ENCODE peak calls at places on chromosome 18, in ten cellular contexts. O, S, F, V, T, E, M, B, G and C are unnamed samples.

GRCh38 chr18:57428221-57429150 is 6.7 kb upstream of the ONECUT2 start:
- DNase-seq in O (no peak), S (no peak), F (no peak), V (no peak), T (no peak), E (no peak), M (no peak), B (no peak), G (no peak), C (no peak)

GRCh38 chr18:46657115-46657955 is at the start of gene LOXHD1:
- DNase-seq in O (no peak), S (no peak), F (no peak), V (no peak), T (no peak), E (no peak), M (no peak), B (no peak), G (no peak), C (no peak)

GRCh38 chr18:23069481-23069880 is 65.8 kb upstream of the CABLES1 start:
- DNase-seq in O (no peak), S (no peak), F (no peak), V (no peak), T (no peak), E (no peak), M (no peak), B (no peak), G (no peak), C (no peak)

GRCh38 chr18:72541871-72542690 is 2.1 kb downstream of the CBLN2 start:
- DNase-seq in O (no peak), S (no peak), F (no peak), V (no peak), T (no peak), E (no peak), M (no peak), B (no peak), G (no peak), C (no peak)

GRCh38 chr18:29147944-29148343 is 971.0 kb upstream of the CDH2 start:
- DNase-seq in O (peak), S (no peak), F (no peak), V (no peak), T (no peak), E (no peak), M (no peak), B (no peak), G (peak), C (no peak)

GRCh38 chr18:22136395-22136794 is 33.0 kb upstream of the GATA6 start:
- DNase-seq in O (peak), S (no peak), F (no peak), V (no peak), T (no peak), E (no peak), M (no peak), B (no peak), G (peak), C (no peak)

GRCh38 chr18:23049698-23050373 is 85.4 kb upstream of the CABLES1 start:
- DNase-seq in O (no peak), S (no peak), F (no peak), V (no peak), T (no peak), E (no peak), M (no peak), B (no peak), G (no peak), C (no peak)

GRCh38 chr18:8562914-8563313 is 46.3 kb upstream of the RAB12 start:
- DNase-seq in O (no peak), S (no peak), F (no peak), V (no peak), T (no peak), E (no peak), M (no peak), B (peak), G (no peak), C (no peak)

GRCh38 chr18:37420315-37420880 is 145.2 kb downstream of the CELF4 start:
- DNase-seq in O (no peak), S (no peak), F (no peak), V (no peak), T (no peak), E (no peak), M (no peak), B (no peak), G (no peak), C (no peak)

GRCh38 chr18:36464126-36464651 is 166.7 kb downstream of the FHOD3 start:
- DNase-seq in O (no peak), S (no peak), F (no peak), V (no peak), T (no peak), E (no peak), M (no peak), B (no peak), G (no peak), C (no peak)

GRCh38 chr18:75086494-75087034 is 122.4 kb downstream of the PTGR3 start:
- DNase-seq in O (no peak), S (no peak), F (no peak), V (no peak), T (no peak), E (no peak), M (no peak), B (no peak), G (no peak), C (no peak)

GRCh38 chr18:74994502-74995403 is 214.2 kb downstream of the PTGR3 start:
- DNase-seq in O (peak), S (peak), F (no peak), V (no peak), T (peak), E (no peak), M (no peak), B (no peak), G (no peak), C (no peak)

GRCh38 chr18:51614033-51614432 is 416.6 kb upstream of the MEX3C start:
- DNase-seq in O (no peak), S (no peak), F (peak), V (no peak), T (no peak), E (no peak), M (no peak), B (no peak), G (peak), C (no peak)

GRCh38 chr18:35042389-35043066 is 1.3 kb downstream of the MAPRE2 start:
- DNase-seq in O (peak), S (no peak), F (no peak), V (no peak), T (no peak), E (no peak), M (no peak), B (no peak), G (no peak), C (no peak)

GRCh38 chr18:59748628-59749360 is 51.6 kb upstream of the CCBE1 start:
- DNase-seq in O (no peak), S (no peak), F (no peak), V (no peak), T (no peak), E (no peak), M (no peak), B (no peak), G (peak), C (no peak)

GRCh38 chr18:22667616-22668422 is 250.1 kb upstream of the CTAGE1 start:
- DNase-seq in O (peak), S (no peak), F (no peak), V (no peak), T (no peak), E (no peak), M (no peak), B (no peak), G (peak), C (no peak)

GRCh38 chr18:56374005-56374655 is 264.3 kb downstream of the TXNL1 start:
- DNase-seq in O (peak), S (no peak), F (no peak), V (no peak), T (no peak), E (no peak), M (no peak), B (no peak), G (peak), C (no peak)

GRCh38 chr18:61703508-61703907 is 189.3 kb downstream of the RNF152 start:
- DNase-seq in O (no peak), S (no peak), F (no peak), V (no peak), T (no peak), E (no peak), M (no peak), B (no peak), G (no peak), C (no peak)

GRCh38 chr18:22563098-22563707 is 145.5 kb upstream of the CTAGE1 start:
- DNase-seq in O (peak), S (peak), F (peak), V (no peak), T (no peak), E (no peak), M (no peak), B (peak), G (peak), C (no peak)

GRCh38 chr18:7856099-7856498 is 289.0 kb downstream of the PTPRM start:
- DNase-seq in O (no peak), S (no peak), F (no peak), V (no peak), T (no peak), E (no peak), M (no peak), B (no peak), G (no peak), C (no peak)

GRCh38 chr18:59514193-59514592 is 155.1 kb upstream of the LMAN1 start:
- DNase-seq in O (peak), S (peak), F (peak), V (peak), T (no peak), E (no peak), M (peak), B (peak), G (no peak), C (peak)

GRCh38 chr18:24200494-24200893 is 61.6 kb downstream of the CABYR start:
- DNase-seq in O (no peak), S (no peak), F (no peak), V (no peak), T (no peak), E (no peak), M (no peak), B (no peak), G (no peak), C (no peak)
- TF ChIP-seq CTCF in O (no peak), S (no peak), F (no peak), V (no peak), T (no peak), E (no peak), M (no peak), B (no peak), G (no peak), C (no peak)

GRCh38 chr18:45557779-45558178 is 57.5 kb upstream of the SLC14A2 start:
- DNase-seq in O (no peak), S (no peak), F (no peak), V (no peak), T (no peak), E (no peak), M (no peak), B (no peak), G (no peak), C (peak)
- H3K27ac ChIP-seq in O (no peak), S (no peak), F (no peak), V (no peak), T (no peak), E (no peak), M (no peak), B (no peak), G (no peak), C (no peak)

DNA sequence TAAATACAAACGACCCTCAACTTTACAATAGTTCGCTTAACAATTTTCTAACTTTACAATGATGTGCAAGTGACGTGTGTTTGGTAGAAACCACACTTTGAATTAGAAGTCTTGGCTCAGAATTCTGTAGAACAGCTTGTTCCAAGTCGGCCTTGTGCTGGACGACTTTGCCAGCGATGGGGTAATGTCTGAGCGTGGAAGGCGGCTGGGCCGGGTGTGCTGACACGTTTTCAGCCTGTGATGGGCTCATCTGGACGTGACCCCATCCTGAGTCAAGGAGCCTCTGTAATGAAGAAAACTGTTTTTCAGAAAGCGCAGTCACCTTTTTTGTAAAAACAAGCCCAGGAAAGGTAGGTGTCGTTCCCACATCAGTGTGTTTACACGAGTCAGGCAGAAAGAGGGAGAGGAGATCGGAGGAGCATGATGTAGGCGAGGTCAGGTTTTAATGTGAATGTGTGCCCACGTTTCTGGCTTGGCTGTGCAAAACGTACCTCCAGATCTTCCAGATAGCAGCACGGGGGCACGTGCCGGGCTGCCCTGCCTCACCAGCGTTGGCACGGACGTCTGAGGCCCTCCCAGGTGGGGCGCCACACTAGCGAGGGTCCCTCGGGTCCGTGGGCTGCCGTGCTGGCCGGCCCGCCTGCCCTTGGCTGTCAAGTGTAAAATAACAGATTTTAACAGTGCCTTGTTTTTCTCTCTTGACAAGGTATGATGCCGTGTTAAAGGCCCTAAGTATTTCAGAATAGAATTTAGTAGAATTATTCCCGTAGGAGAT is 54.6 kb downstream of the CTDP1 start:
- DNase-seq in O (no peak), S (no peak), F (no peak), V (no peak), T (peak), E (peak), M (no peak), B (no peak), G (no peak), C (no peak)
- TF ChIP-seq POLR2A in O (no peak), S (no peak), F (no peak), V (no peak), T (no peak), E (no peak), M (no peak), B (no peak), G (no peak), C (no peak)

GRCh38 chr18:47775961-47776360 is 154.5 kb downstream of the SMAD2 start:
- DNase-seq in O (peak), S (no peak), F (no peak), V (no peak), T (no peak), E (no peak), M (no peak), B (no peak), G (peak), C (no peak)
- TF ChIP-seq CTCF in O (no peak), S (no peak), F (peak), V (no peak), T (peak), E (no peak), M (no peak), B (no peak), G (no peak), C (no peak)

DNA sequence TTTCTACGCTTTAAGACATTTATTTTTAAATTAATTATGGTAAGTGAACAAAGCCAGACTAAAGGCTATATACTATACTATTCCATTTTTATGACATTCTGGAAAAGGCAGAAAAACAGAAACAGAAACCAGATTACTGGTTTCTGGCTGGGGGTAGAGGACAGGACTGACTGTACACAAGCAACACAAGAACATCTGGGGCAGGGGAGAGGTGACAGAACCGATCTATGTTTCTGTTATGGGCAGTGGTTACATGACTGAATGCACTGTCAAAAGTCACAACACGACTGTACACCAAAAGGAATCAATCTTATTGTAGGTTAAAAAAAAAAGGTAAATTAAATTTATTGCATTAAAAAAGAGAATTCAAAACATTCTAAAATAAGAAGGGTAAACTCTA is 64.7 kb downstream of the PTPN2 start:
- DNase-seq in O (no peak), S (no peak), F (no peak), V (no peak), T (no peak), E (no peak), M (no peak), B (no peak), G (no peak), C (no peak)
- H3K27ac ChIP-seq in O (no peak), S (no peak), F (no peak), V (no peak), T (peak), E (no peak), M (no peak), B (no peak), G (no peak), C (no peak)

DNA sequence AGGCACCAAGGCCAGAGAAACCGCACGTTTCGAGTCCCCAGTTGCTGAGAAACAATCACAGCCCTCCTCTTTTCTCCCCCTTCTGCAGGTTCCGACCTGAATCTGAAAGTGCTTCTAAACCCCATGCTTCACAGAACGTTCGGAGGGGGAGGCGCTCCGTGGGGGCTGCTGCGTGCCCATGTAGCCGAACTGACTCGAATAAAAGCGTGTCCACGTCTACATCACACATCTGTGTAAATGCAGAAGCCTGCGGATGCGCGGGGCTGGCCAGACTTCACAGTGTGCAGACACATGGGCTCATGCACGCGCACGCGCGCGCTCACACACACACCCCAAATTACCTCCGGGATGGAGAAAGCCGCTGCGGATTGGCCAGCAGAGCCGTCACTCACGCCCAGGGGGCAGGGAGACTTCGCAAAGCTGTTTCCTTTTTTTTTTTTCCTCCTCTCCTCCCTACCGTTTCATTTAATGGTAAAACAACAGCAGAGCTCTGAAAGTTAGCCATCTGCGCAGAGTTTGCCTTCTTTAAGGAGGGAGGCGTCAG is 2.3 kb downstream of the ZNF516 start:
- DNase-seq in O (peak), S (peak), F (peak), V (peak), T (peak), E (peak), M (peak), B (peak), G (peak), C (peak)
- TF ChIP-seq POLR2A in O (peak), S (peak), F (no peak), V (peak), T (peak), E (peak), M (peak), B (no peak), G (peak), C (no peak)

DNA sequence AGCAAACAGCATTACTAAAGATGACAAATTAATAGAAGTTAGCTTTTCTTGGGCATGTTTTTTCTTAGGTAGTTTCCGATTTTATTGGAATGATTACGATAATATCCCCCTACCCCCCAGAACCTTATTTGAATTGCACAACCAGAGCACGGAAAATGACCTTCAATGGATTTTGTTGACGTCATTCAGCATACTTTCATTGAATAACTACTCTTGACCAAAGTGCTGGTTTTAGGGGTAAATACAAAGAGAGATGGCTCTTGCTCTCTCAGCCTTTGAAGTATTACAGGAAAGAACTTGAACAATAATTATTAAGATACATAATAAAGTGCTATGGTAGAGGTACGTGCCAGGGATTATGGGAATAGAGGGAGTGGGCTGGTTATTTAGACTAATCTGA is 36.0 kb downstream of the VAPA start:
- DNase-seq in O (no peak), S (no peak), F (no peak), V (no peak), T (no peak), E (no peak), M (no peak), B (no peak), G (peak), C (no peak)
- TF ChIP-seq CTCF in O (no peak), S (no peak), F (no peak), V (no peak), T (no peak), E (no peak), M (no peak), B (no peak), G (no peak), C (no peak)

DNA sequence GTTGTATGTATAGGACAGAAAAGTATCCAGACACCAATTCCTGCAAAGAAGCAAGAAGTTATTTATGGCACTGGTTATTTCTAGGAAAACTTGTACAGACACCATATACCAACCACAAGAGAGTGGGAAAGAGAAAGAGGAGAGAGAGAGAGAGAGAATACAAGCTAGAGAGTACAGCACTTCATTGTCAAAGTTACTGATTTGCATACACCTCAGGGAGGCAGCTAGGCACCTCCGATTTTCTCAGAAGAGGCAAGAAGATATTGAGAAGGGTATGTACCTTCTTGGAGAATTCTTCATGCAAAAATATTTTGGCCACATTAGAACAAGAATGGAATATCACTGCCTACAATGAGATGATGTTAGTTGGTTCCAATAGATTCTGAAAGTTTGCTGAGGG is 333.9 kb upstream of the PIK3C3 start:
- DNase-seq in O (no peak), S (no peak), F (no peak), V (no peak), T (no peak), E (no peak), M (no peak), B (no peak), G (no peak), C (no peak)
- H3K27ac ChIP-seq in O (no peak), S (no peak), F (no peak), V (no peak), T (no peak), E (no peak), M (no peak), B (no peak), G (no peak), C (no peak)

GRCh38 chr18:54357660-54358494 is at the start of the genes C18orf54 and STARD6:
- DNase-seq in O (peak), S (peak), F (peak), V (peak), T (peak), E (peak), M (peak), B (peak), G (peak), C (peak)
- TF ChIP-seq POLR2A in O (peak), S (peak), F (no peak), V (peak), T (no peak), E (no peak), M (no peak), B (peak), G (peak), C (no peak)